ENCODE peak calls at places on chromosomes 13 and 19, in seven cellular contexts. One of them, this sample, is unnamed.

GRCh38 chr19:18203408-18203862 is 407 bp downstream of the RAB3A start:
- DNase-seq in transverse colon: peak; percentile 58
- DNase-seq in heart left ventricle: no peak
- DNase-seq in GM23338: no peak
- DNase-seq in body of pancreas: peak; percentile 46
- DNase-seq in cardiac muscle cell: peak; percentile 22
- DNase-seq in HCT116: no peak
- DNase-seq in this sample: no peak

GRCh38 chr13:43444085-43444484 is 342.7 kb downstream of the ENOX1 start:
- DNase-seq in HCT116: no peak
- DNase-seq in heart left ventricle: no peak
- DNase-seq in transverse colon: no peak
- DNase-seq in GM23338: no peak
- DNase-seq in body of pancreas: no peak
- DNase-seq in cardiac muscle cell: no peak
- DNase-seq in this sample: no peak

GRCh38 chr19:23283925-23284324 is 33.7 kb upstream of the ZNF724 start:
- DNase-seq in heart left ventricle: peak; percentile 31
- DNase-seq in HCT116: peak; percentile 18
- DNase-seq in body of pancreas: peak; percentile 76
- DNase-seq in transverse colon: peak; percentile 74
- DNase-seq in GM23338: peak; percentile 88
- DNase-seq in cardiac muscle cell: peak; percentile 27
- DNase-seq in this sample: peak; percentile 70

GRCh38 chr19:10191347-10191746 is 3.4 kb downstream of the DNMT1 start:
- DNase-seq in cardiac muscle cell: peak; percentile 75
- DNase-seq in GM23338: no peak
- DNase-seq in heart left ventricle: no peak
- DNase-seq in transverse colon: no peak
- DNase-seq in body of pancreas: no peak
- DNase-seq in HCT116: no peak
- DNase-seq in this sample: no peak

GRCh38 chr19:29010276-29010675 is 202.7 kb downstream of the UQCRFS1 start:
- DNase-seq in cardiac muscle cell: no peak
- DNase-seq in transverse colon: no peak
- DNase-seq in body of pancreas: no peak
- DNase-seq in GM23338: no peak
- DNase-seq in heart left ventricle: no peak
- DNase-seq in HCT116: no peak
- DNase-seq in this sample: no peak

GRCh38 chr13:21150013-21150412 is 26.3 kb downstream of the SKA3 start:
- DNase-seq in HCT116: no peak
- DNase-seq in body of pancreas: no peak
- DNase-seq in GM23338: no peak
- DNase-seq in heart left ventricle: no peak
- DNase-seq in transverse colon: no peak
- DNase-seq in cardiac muscle cell: no peak
- DNase-seq in this sample: no peak

GRCh38 chr19:42287017-42287825 is 14.7 kb upstream of the PRR19 start:
- DNase-seq in body of pancreas: no peak
- DNase-seq in cardiac muscle cell: no peak
- DNase-seq in GM23338: no peak
- DNase-seq in transverse colon: no peak
- DNase-seq in heart left ventricle: no peak
- DNase-seq in HCT116: no peak
- DNase-seq in this sample: no peak

GRCh38 chr19:49133621-49134454 is 14.5 kb downstream of the PPFIA3 start:
- DNase-seq in HCT116: no peak
- DNase-seq in cardiac muscle cell: peak; percentile 68
- DNase-seq in transverse colon: peak; percentile 85
- DNase-seq in body of pancreas: peak; percentile 77
- DNase-seq in heart left ventricle: peak; percentile 77
- DNase-seq in GM23338: peak; percentile 91
- DNase-seq in this sample: no peak

GRCh38 chr19:9917322-9917721 is 19.0 kb downstream of the OLFM2 start:
- DNase-seq in transverse colon: no peak
- DNase-seq in heart left ventricle: no peak
- DNase-seq in GM23338: peak; percentile 91
- DNase-seq in HCT116: peak; percentile 42
- DNase-seq in cardiac muscle cell: peak; percentile 58
- DNase-seq in body of pancreas: peak; percentile 51
- DNase-seq in this sample: no peak

GRCh38 chr13:49044849-49045248 is 69.1 kb downstream of the FNDC3A start:
- DNase-seq in transverse colon: no peak
- DNase-seq in body of pancreas: no peak
- DNase-seq in GM23338: no peak
- DNase-seq in heart left ventricle: no peak
- DNase-seq in cardiac muscle cell: no peak
- DNase-seq in HCT116: no peak
- DNase-seq in this sample: no peak

GRCh38 chr13:74550039-74550438 is 415.8 kb upstream of the KLF12 start:
- DNase-seq in heart left ventricle: no peak
- DNase-seq in cardiac muscle cell: peak; percentile 9
- DNase-seq in GM23338: peak; percentile 53
- DNase-seq in transverse colon: no peak
- DNase-seq in body of pancreas: no peak
- DNase-seq in HCT116: no peak
- DNase-seq in this sample: no peak

GRCh38 chr13:82688400-82688999 is 1193.8 kb downstream of the SLITRK1 start:
- DNase-seq in heart left ventricle: no peak
- DNase-seq in HCT116: no peak
- DNase-seq in body of pancreas: no peak
- DNase-seq in transverse colon: no peak
- DNase-seq in cardiac muscle cell: peak; percentile 13
- DNase-seq in GM23338: no peak
- DNase-seq in this sample: no peak

GRCh38 chr19:21587549-21587948 is 82.1 kb downstream of the ZNF429 start:
- DNase-seq in HCT116: no peak
- DNase-seq in heart left ventricle: no peak
- DNase-seq in body of pancreas: no peak
- DNase-seq in transverse colon: no peak
- DNase-seq in cardiac muscle cell: no peak
- DNase-seq in GM23338: no peak
- DNase-seq in this sample: no peak

GRCh38 chr13:68234278-68234677 is 1004.1 kb upstream of the PCDH9 start:
- DNase-seq in heart left ventricle: no peak
- DNase-seq in transverse colon: no peak
- DNase-seq in GM23338: peak; percentile 43
- DNase-seq in cardiac muscle cell: no peak
- DNase-seq in HCT116: no peak
- DNase-seq in body of pancreas: no peak
- DNase-seq in this sample: no peak

GRCh38 chr13:53010374-53011105 is 18.1 kb upstream of the OLFM4 start:
- DNase-seq in body of pancreas: peak; percentile 81
- DNase-seq in transverse colon: peak; percentile 43
- DNase-seq in HCT116: no peak
- DNase-seq in cardiac muscle cell: no peak
- DNase-seq in heart left ventricle: no peak
- DNase-seq in GM23338: no peak
- DNase-seq in this sample: no peak

GRCh38 chr19:49342291-49342721 is 7.1 kb downstream of the CD37 start:
- DNase-seq in cardiac muscle cell: no peak
- DNase-seq in body of pancreas: no peak
- DNase-seq in heart left ventricle: no peak
- DNase-seq in transverse colon: peak; percentile 7
- DNase-seq in HCT116: no peak
- DNase-seq in GM23338: no peak
- DNase-seq in this sample: no peak

GRCh38 chr13:94073006-94073744 is 406.3 kb downstream of the DCT start:
- DNase-seq in cardiac muscle cell: peak; percentile 83
- DNase-seq in HCT116: no peak
- DNase-seq in body of pancreas: no peak
- DNase-seq in heart left ventricle: no peak
- DNase-seq in GM23338: peak; percentile 14
- DNase-seq in transverse colon: no peak
- DNase-seq in this sample: no peak

GRCh38 chr13:24176351-24177101 is 16.0 kb downstream of the SPATA13 start:
- DNase-seq in HCT116: no peak
- DNase-seq in cardiac muscle cell: no peak
- DNase-seq in heart left ventricle: no peak
- DNase-seq in transverse colon: no peak
- DNase-seq in body of pancreas: peak; percentile 96
- DNase-seq in GM23338: no peak
- DNase-seq in this sample: no peak

GRCh38 chr13:69828527-69828926 is 279.1 kb upstream of the ATXN8OS start:
- DNase-seq in heart left ventricle: no peak
- DNase-seq in transverse colon: no peak
- DNase-seq in cardiac muscle cell: no peak
- DNase-seq in HCT116: no peak
- DNase-seq in GM23338: no peak
- DNase-seq in body of pancreas: no peak
- DNase-seq in this sample: no peak

GRCh38 chr19:37953576-37954303 is 46.7 kb downstream of the SIPA1L3 start:
- DNase-seq in GM23338: peak; percentile 62
- DNase-seq in transverse colon: no peak
- DNase-seq in HCT116: no peak
- DNase-seq in cardiac muscle cell: peak; percentile 50
- DNase-seq in heart left ventricle: no peak
- DNase-seq in body of pancreas: no peak
- DNase-seq in this sample: no peak

GRCh38 chr13:96851856-96852255 is 142.4 kb downstream of the OXGR1 start:
- DNase-seq in cardiac muscle cell: no peak
- DNase-seq in body of pancreas: no peak
- DNase-seq in heart left ventricle: no peak
- DNase-seq in GM23338: peak; percentile 17
- DNase-seq in transverse colon: no peak
- DNase-seq in HCT116: no peak
- DNase-seq in this sample: no peak

GRCh38 chr13:28474491-28475134 is 20.3 kb downstream of the FLT1 start:
- DNase-seq in heart left ventricle: no peak
- DNase-seq in transverse colon: no peak
- DNase-seq in body of pancreas: no peak
- DNase-seq in cardiac muscle cell: peak; percentile 59
- DNase-seq in GM23338: no peak
- DNase-seq in HCT116: no peak
- DNase-seq in this sample: no peak

GRCh38 chr13:76720827-76721226 is 165.4 kb downstream of the KCTD12 start:
- DNase-seq in GM23338: no peak
- DNase-seq in cardiac muscle cell: no peak
- DNase-seq in heart left ventricle: no peak
- DNase-seq in body of pancreas: no peak
- DNase-seq in HCT116: no peak
- DNase-seq in transverse colon: no peak
- DNase-seq in this sample: no peak

GRCh38 chr19:46639356-46640061 is 3.5 kb upstream of the GNG8 start:
- DNase-seq in HCT116: no peak
- DNase-seq in body of pancreas: no peak
- DNase-seq in transverse colon: peak; percentile 48
- DNase-seq in GM23338: peak; percentile 74
- DNase-seq in heart left ventricle: peak; percentile 68
- DNase-seq in cardiac muscle cell: peak; percentile 95
- DNase-seq in this sample: no peak
- H3K27ac ChIP-seq in HCT116: peak overlapping the region; percentile 62
- H3K27ac ChIP-seq in body of pancreas: no peak overlapping the region
- H3K27ac ChIP-seq in transverse colon: peak overlapping the region; percentile 86
- H3K27ac ChIP-seq in GM23338: peak overlapping the region; percentile 55
- H3K27ac ChIP-seq in heart left ventricle: no peak overlapping the region
- H3K27ac ChIP-seq in cardiac muscle cell: peak overlapping the region; percentile 70
- H3K27ac ChIP-seq in this sample: no peak overlapping the region

GRCh38 chr19:55855160-55855559 is 18.8 kb downstream of the NLRP4 start:
- DNase-seq in transverse colon: no peak
- DNase-seq in body of pancreas: no peak
- DNase-seq in cardiac muscle cell: no peak
- DNase-seq in heart left ventricle: no peak
- DNase-seq in GM23338: no peak
- DNase-seq in HCT116: no peak
- DNase-seq in this sample: no peak
- H3K4me1 ChIP-seq in transverse colon: no peaks in the 10 kb centered on the region
- H3K4me1 ChIP-seq in body of pancreas: no peaks in the 10 kb centered on the region
- H3K4me1 ChIP-seq in cardiac muscle cell: no peaks in the 10 kb centered on the region
- H3K4me1 ChIP-seq in heart left ventricle: no peaks in the 10 kb centered on the region
- H3K4me1 ChIP-seq in GM23338: no peaks in the 10 kb centered on the region
- H3K4me1 ChIP-seq in HCT116: no peaks in the 10 kb centered on the region
- H3K4me1 ChIP-seq in this sample: no peaks in the 10 kb centered on the region

GRCh38 chr19:31451686-31452325 is 102.6 kb upstream of the TSHZ3 start:
- DNase-seq in body of pancreas: no peak
- DNase-seq in heart left ventricle: no peak
- DNase-seq in GM23338: no peak
- DNase-seq in transverse colon: no peak
- DNase-seq in HCT116: no peak
- DNase-seq in cardiac muscle cell: peak; percentile 50
- DNase-seq in this sample: no peak

GRCh38 chr19:31448221-31448657 is 99.0 kb upstream of the TSHZ3 start:
- DNase-seq in body of pancreas: peak; percentile 39
- DNase-seq in cardiac muscle cell: peak; percentile 94
- DNase-seq in transverse colon: peak; percentile 29
- DNase-seq in GM23338: no peak
- DNase-seq in heart left ventricle: peak; percentile 89
- DNase-seq in HCT116: no peak
- DNase-seq in this sample: no peak

GRCh38 chr19:31449379-31449778 is 100.1 kb upstream of the TSHZ3 start:
- DNase-seq in transverse colon: no peak
- DNase-seq in HCT116: no peak
- DNase-seq in GM23338: no peak
- DNase-seq in cardiac muscle cell: no peak
- DNase-seq in heart left ventricle: no peak
- DNase-seq in body of pancreas: no peak
- DNase-seq in this sample: no peak

GRCh38 chr19:31445406-31445805 is 96.2 kb upstream of the TSHZ3 start:
- DNase-seq in transverse colon: no peak
- DNase-seq in heart left ventricle: no peak
- DNase-seq in HCT116: no peak
- DNase-seq in GM23338: no peak
- DNase-seq in body of pancreas: no peak
- DNase-seq in cardiac muscle cell: no peak
- DNase-seq in this sample: no peak

DNA sequence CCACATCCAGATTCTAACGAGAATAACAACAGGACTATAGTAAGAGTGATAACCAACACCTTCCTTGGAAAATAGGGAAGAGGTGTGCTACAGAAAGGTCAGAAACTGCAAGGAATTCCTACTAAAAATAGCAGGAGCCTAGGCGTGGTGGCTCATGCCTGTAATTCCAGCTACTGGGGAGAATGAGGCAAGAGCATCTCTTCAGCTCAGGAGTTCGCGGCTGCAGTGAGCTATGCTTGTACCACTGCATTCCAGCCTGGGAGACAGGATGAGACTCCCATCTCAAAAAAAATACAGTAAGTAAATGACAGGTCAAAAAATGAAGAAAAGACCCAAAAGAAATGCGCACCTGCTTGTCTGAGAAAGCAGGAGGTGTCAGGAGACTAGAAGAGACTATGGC is 101.5 kb upstream of the TSHZ3 start:
- DNase-seq in transverse colon: no peak
- DNase-seq in cardiac muscle cell: no peak
- DNase-seq in body of pancreas: no peak
- DNase-seq in heart left ventricle: no peak
- DNase-seq in HCT116: no peak
- DNase-seq in GM23338: no peak
- DNase-seq in this sample: no peak
- H3K27me3 ChIP-seq in transverse colon: no peaks in the 10 kb centered on the region
- H3K27me3 ChIP-seq in cardiac muscle cell: no peaks in the 10 kb centered on the region
- H3K27me3 ChIP-seq in body of pancreas: peaks cover 6% of the 10 kb centered on the region
- H3K27me3 ChIP-seq in heart left ventricle: peaks cover 9% of the 10 kb centered on the region
- H3K27me3 ChIP-seq in HCT116: no peaks in the 10 kb centered on the region
- H3K27me3 ChIP-seq in GM23338: no peaks in the 10 kb centered on the region
- H3K27me3 ChIP-seq in this sample: no peaks in the 10 kb centered on the region

DNA sequence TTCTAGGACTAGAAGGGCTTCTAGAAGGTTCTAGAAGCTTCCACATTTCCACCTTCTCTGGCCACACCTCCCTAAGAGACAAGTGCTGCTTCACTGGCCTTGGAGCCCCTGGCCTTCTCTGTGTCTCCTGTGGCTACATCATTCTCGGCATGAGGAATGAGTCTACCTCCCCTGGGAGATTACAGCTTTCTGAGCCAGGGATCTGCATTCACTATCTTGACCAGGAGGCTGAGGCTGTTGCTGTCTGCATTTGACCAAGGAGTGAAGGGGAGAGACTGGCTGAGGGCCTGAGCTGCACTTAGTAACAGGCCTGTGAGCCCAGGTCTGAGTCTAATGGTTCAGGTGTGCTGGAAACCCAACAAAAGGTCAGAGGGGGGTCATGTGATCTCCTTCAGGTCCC is 5.3 kb downstream of the CPAMD8 start:
- DNase-seq in cardiac muscle cell: peak; percentile 13
- DNase-seq in GM23338: no peak
- DNase-seq in transverse colon: no peak
- DNase-seq in body of pancreas: no peak
- DNase-seq in heart left ventricle: no peak
- DNase-seq in HCT116: no peak
- DNase-seq in this sample: no peak
- H3K27ac ChIP-seq in cardiac muscle cell: no peak overlapping the region
- H3K27ac ChIP-seq in GM23338: no peak overlapping the region
- H3K27ac ChIP-seq in transverse colon: no peak overlapping the region
- H3K27ac ChIP-seq in body of pancreas: no peak overlapping the region
- H3K27ac ChIP-seq in heart left ventricle: no peak overlapping the region
- H3K27ac ChIP-seq in HCT116: no peak overlapping the region
- H3K27ac ChIP-seq in this sample: no peak overlapping the region

This sample was measured in iPS DF 6.9.